ENCODE peak calls at places on chromosomes 11 and 22, in seven cellular contexts. One of them, this sample, is unnamed.

GRCh38 chr11:128711136-128711535 is 17.3 kb downstream of the FLI1 start:
- DNase-seq in HepG2: no peak
- DNase-seq in H1: no peak
- DNase-seq in GM12878: no peak
- DNase-seq in SK-N-SH: no peak
- DNase-seq in GM12891: no peak
- DNase-seq in GM12892: no peak
- DNase-seq in this sample: no peak

GRCh38 chr11:68506908-68507307 is 46.4 kb downstream of the PPP6R3 start:
- DNase-seq in HepG2: no peak
- DNase-seq in H1: no peak
- DNase-seq in GM12878: no peak
- DNase-seq in SK-N-SH: no peak
- DNase-seq in GM12891: no peak
- DNase-seq in GM12892: no peak
- DNase-seq in this sample: no peak

GRCh38 chr22:49476800-49477400 is 350.8 kb downstream of the BRD1 start:
- DNase-seq in HepG2: no peak
- DNase-seq in H1: no peak
- DNase-seq in GM12878: no peak
- DNase-seq in SK-N-SH: no peak
- DNase-seq in GM12891: no peak
- DNase-seq in GM12892: no peak
- DNase-seq in this sample: no peak

GRCh38 chr11:74138021-74138420 is 32.8 kb downstream of the C2CD3 start:
- DNase-seq in HepG2: no peak
- DNase-seq in H1: no peak
- DNase-seq in GM12878: no peak
- DNase-seq in SK-N-SH: no peak
- DNase-seq in GM12891: no peak
- DNase-seq in GM12892: no peak
- DNase-seq in this sample: no peak

GRCh38 chr11:114377612-114378267 is 22.6 kb downstream of the C11orf71 start:
- DNase-seq in HepG2: no peak
- DNase-seq in H1: no peak
- DNase-seq in GM12878: no peak
- DNase-seq in SK-N-SH: no peak
- DNase-seq in GM12891: no peak
- DNase-seq in GM12892: no peak
- DNase-seq in this sample: no peak

GRCh38 chr11:112961146-112961668 is at the start of gene NCAM1:
- DNase-seq in HepG2: peak
- DNase-seq in H1: peak
- DNase-seq in GM12878: no peak
- DNase-seq in SK-N-SH: peak
- DNase-seq in GM12891: peak
- DNase-seq in GM12892: no peak
- DNase-seq in this sample: peak

GRCh38 chr11:3022300-3022967 is 30.3 kb upstream of the NAP1L4 start:
- DNase-seq in HepG2: no peak
- DNase-seq in H1: no peak
- DNase-seq in GM12878: peak
- DNase-seq in SK-N-SH: no peak
- DNase-seq in GM12891: no peak
- DNase-seq in GM12892: no peak
- DNase-seq in this sample: no peak

GRCh38 chr11:9160166-9160565 is 68.8 kb upstream of the SCUBE2 start:
- DNase-seq in HepG2: no peak
- DNase-seq in H1: no peak
- DNase-seq in GM12878: no peak
- DNase-seq in SK-N-SH: no peak
- DNase-seq in GM12891: no peak
- DNase-seq in GM12892: no peak
- DNase-seq in this sample: no peak

GRCh38 chr22:32723632-32724031 is 77.9 kb upstream of the TIMP3 start:
- DNase-seq in HepG2: no peak
- DNase-seq in H1: no peak
- DNase-seq in GM12878: peak
- DNase-seq in SK-N-SH: no peak
- DNase-seq in GM12891: peak
- DNase-seq in GM12892: peak
- DNase-seq in this sample: no peak

GRCh38 chr11:123306531-123306930 is 111.5 kb upstream of the CLMP start:
- DNase-seq in HepG2: no peak
- DNase-seq in H1: no peak
- DNase-seq in GM12878: no peak
- DNase-seq in SK-N-SH: no peak
- DNase-seq in GM12891: no peak
- DNase-seq in GM12892: no peak
- DNase-seq in this sample: no peak

GRCh38 chr22:19125011-19125410 is 2.8 kb upstream of the DGCR2 start:
- DNase-seq in HepG2: no peak
- DNase-seq in H1: no peak
- DNase-seq in GM12878: no peak
- DNase-seq in SK-N-SH: no peak
- DNase-seq in GM12891: no peak
- DNase-seq in GM12892: no peak
- DNase-seq in this sample: no peak

GRCh38 chr22:47325249-47325648 is 562.8 kb downstream of the TBC1D22A start:
- DNase-seq in HepG2: no peak
- DNase-seq in H1: no peak
- DNase-seq in GM12878: no peak
- DNase-seq in SK-N-SH: no peak
- DNase-seq in GM12891: no peak
- DNase-seq in GM12892: no peak
- DNase-seq in this sample: no peak

GRCh38 chr11:32434387-32435151 is 770 bp downstream of the WT1 start:
- DNase-seq in HepG2: peak
- DNase-seq in H1: peak
- DNase-seq in GM12878: no peak
- DNase-seq in SK-N-SH: peak
- DNase-seq in GM12891: no peak
- DNase-seq in GM12892: no peak
- DNase-seq in this sample: peak

GRCh38 chr11:120413480-120413879 is 77.3 kb downstream of the ARHGEF12 start:
- DNase-seq in HepG2: no peak
- DNase-seq in H1: no peak
- DNase-seq in GM12878: no peak
- DNase-seq in SK-N-SH: no peak
- DNase-seq in GM12891: no peak
- DNase-seq in GM12892: no peak
- DNase-seq in this sample: no peak

GRCh38 chr11:36300651-36301050 is 4.6 kb downstream of the PRR5L start:
- DNase-seq in HepG2: no peak
- DNase-seq in H1: no peak
- DNase-seq in GM12878: no peak
- DNase-seq in SK-N-SH: no peak
- DNase-seq in GM12891: no peak
- DNase-seq in GM12892: no peak
- DNase-seq in this sample: no peak

GRCh38 chr11:30016588-30017363 is at the start of gene KCNA4:
- DNase-seq in HepG2: no peak
- DNase-seq in H1: peak
- DNase-seq in GM12878: no peak
- DNase-seq in SK-N-SH: peak
- DNase-seq in GM12891: no peak
- DNase-seq in GM12892: no peak
- DNase-seq in this sample: peak

DNA sequence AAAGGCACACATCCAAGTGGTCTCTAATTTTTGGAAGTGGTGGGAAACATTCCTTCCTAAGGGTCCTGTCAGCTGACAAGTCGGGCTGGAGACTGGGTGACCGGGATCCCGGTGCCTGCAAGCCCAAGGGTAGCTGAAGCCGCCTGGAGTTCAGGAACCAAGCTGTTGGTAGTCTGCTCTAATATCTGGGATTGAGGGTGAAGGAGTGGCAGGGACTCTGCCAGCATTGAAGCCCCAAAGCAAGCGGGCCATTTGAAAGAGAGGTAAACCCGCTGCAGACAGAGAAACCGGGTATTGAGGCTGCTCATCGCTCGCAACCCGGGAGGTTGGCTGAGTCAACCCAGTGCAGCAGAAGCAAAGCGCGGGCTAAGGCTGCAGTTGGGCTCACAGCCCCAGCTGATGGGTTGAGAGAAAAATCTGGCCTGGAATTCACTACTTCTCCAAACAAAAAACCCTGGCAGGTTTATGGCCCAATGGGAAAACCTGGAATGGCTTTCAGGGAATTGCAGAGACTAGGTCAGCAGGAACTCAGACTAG is 28.2 kb upstream of the FBXO3 start:
- DNase-seq in HepG2: peak
- DNase-seq in H1: peak
- DNase-seq in GM12878: no peak
- DNase-seq in SK-N-SH: peak
- DNase-seq in GM12891: no peak
- DNase-seq in GM12892: no peak
- DNase-seq in this sample: no peak
- TF ChIP-seq TAF1 in HepG2: no peak
- TF ChIP-seq TAF1 in H1: peak
- TF ChIP-seq TAF1 in GM12878: no peak
- TF ChIP-seq TAF1 in SK-N-SH: peak
- TF ChIP-seq TAF1 in GM12891: no peak
- TF ChIP-seq TAF1 in GM12892: no peak
- TF ChIP-seq TAF1 in this sample: no peak

DNA sequence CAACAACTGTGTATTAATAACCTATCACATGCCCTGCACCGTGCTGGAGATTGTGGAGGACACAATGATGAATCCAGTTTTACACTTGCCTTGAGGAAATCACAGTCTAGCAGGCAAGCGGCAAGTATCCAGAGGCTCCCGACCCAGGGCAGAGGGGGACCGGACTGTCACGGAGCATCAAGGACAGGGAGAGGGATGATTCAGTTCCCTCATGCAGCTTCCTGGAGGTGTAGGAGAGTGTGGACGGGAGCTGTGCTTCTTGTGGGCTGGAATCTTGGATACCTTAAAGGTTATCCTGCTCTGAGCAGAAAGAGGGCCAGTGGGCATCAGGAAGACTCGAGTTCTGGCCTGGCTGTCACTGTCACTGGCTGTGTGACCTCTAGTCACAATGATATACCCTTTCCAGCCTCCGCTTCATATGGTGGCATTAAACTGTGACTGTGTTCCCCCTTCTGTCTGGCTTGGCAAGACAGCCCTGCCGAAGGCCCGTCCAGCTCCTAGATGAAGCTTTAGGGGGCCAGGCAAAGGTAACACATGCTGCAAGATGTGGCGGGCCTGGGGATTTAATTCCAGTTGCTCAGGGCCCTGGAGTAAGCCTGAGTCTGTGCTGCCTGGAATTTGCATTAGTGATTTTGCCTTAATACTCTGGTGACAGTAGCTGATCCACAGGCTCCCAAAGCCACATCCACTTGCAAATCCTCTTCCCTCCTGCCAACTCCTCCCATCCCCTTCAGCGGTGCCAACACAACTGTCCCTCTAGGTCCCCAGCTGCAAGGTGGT is 162.8 kb downstream of the DSCAML1 start:
- DNase-seq in HepG2: no peak
- DNase-seq in H1: no peak
- DNase-seq in GM12878: no peak
- DNase-seq in SK-N-SH: no peak
- DNase-seq in GM12891: no peak
- DNase-seq in GM12892: no peak
- DNase-seq in this sample: no peak
- TF ChIP-seq TAF1 in HepG2: no peak
- TF ChIP-seq TAF1 in H1: no peak
- TF ChIP-seq TAF1 in GM12878: no peak
- TF ChIP-seq TAF1 in SK-N-SH: no peak
- TF ChIP-seq TAF1 in GM12891: no peak
- TF ChIP-seq TAF1 in GM12892: no peak
- TF ChIP-seq TAF1 in this sample: no peak

GRCh38 chr22:38416621-38417251 is 38.3 kb downstream of the KCNJ4 start:
- DNase-seq in HepG2: no peak
- DNase-seq in H1: no peak
- DNase-seq in GM12878: no peak
- DNase-seq in SK-N-SH: no peak
- DNase-seq in GM12891: no peak
- DNase-seq in GM12892: no peak
- DNase-seq in this sample: no peak

GRCh38 chr22:38415561-38416321 is 39.3 kb downstream of the KCNJ4 start:
- DNase-seq in HepG2: no peak
- DNase-seq in H1: no peak
- DNase-seq in GM12878: no peak
- DNase-seq in SK-N-SH: no peak
- DNase-seq in GM12891: no peak
- DNase-seq in GM12892: peak
- DNase-seq in this sample: no peak

GRCh38 chr22:38418589-38418988 is 36.4 kb downstream of the KCNJ4 start:
- DNase-seq in HepG2: no peak
- DNase-seq in H1: no peak
- DNase-seq in GM12878: no peak
- DNase-seq in SK-N-SH: no peak
- DNase-seq in GM12891: no peak
- DNase-seq in GM12892: no peak
- DNase-seq in this sample: no peak

GRCh38 chr22:38419121-38419863 is 35.7 kb downstream of the KCNJ4 start:
- DNase-seq in HepG2: no peak
- DNase-seq in H1: no peak
- DNase-seq in GM12878: no peak
- DNase-seq in SK-N-SH: no peak
- DNase-seq in GM12891: no peak
- DNase-seq in GM12892: no peak
- DNase-seq in this sample: no peak

GRCh38 chr22:38417252-38418060 is 37.5 kb downstream of the KCNJ4 start:
- DNase-seq in HepG2: no peak
- DNase-seq in H1: no peak
- DNase-seq in GM12878: no peak
- DNase-seq in SK-N-SH: no peak
- DNase-seq in GM12891: no peak
- DNase-seq in GM12892: no peak
- DNase-seq in this sample: no peak
- TF ChIP-seq TAF1 in HepG2: no peak
- TF ChIP-seq TAF1 in H1: no peak
- TF ChIP-seq TAF1 in GM12878: no peak
- TF ChIP-seq TAF1 in SK-N-SH: no peak
- TF ChIP-seq TAF1 in GM12891: no peak
- TF ChIP-seq TAF1 in GM12892: no peak
- TF ChIP-seq TAF1 in this sample: no peak

DNA sequence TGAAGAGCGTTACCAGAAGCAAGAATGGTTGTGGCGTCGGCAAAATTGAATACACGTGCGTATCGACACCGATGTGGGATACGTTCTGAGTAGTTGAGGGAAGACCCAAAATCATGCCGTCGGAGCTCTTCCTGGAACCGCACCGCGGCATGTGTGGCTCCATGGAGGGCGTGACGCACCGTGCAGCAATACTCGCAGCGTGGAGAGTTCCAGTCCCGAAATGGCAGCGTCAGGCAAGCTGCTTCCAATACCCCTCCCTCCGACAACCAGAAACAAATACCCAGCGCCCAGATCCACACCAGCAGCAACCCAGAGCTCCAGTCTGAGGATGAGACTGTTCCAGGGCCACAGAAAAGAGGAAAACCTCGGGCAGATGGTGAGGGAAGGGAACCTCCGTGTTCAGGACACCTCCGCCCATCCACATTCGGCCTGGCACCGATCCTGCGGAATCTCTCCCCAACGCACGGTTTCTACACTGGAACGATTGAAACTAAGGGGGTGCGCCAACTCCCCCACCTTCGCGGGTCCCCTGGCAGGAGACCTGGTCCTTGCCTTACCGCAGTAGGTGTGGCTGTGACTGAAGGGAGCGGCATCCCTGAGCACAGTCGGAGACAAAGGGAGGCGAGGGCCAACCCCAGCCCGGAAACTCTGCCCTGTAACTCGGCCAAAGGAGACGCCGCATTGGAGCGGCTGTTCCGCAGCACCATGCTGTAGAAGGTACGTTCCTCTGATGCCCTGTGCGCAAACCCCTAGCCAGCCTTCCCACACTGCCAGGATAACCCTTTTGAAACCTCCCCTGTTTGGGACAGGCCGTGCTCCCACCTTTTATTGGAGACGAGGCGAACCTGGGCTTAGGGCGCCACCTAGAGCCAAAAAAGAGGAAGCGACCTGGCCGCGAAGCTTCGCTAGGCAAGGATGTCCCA is 28.3 kb downstream of the DBX1 start:
- DNase-seq in HepG2: peak
- DNase-seq in H1: peak
- DNase-seq in GM12878: no peak
- DNase-seq in SK-N-SH: peak
- DNase-seq in GM12891: peak
- DNase-seq in GM12892: peak
- DNase-seq in this sample: peak
- TF ChIP-seq TAF1 in HepG2: no peak
- TF ChIP-seq TAF1 in H1: peak
- TF ChIP-seq TAF1 in GM12878: no peak
- TF ChIP-seq TAF1 in SK-N-SH: no peak
- TF ChIP-seq TAF1 in GM12891: no peak
- TF ChIP-seq TAF1 in GM12892: no peak
- TF ChIP-seq TAF1 in this sample: no peak

This sample was measured in K562.